ENCODE peak calls at places on chromosomes 13 and 19, in five cellular contexts. S, D, A, K and V are unnamed samples. For H3K4me1, the result is how much of the 10 kb centered on the place peaks cover.

GRCh38 chr13:51793570-51794273 is 10.2 kb downstream of the DHRS12 start:
- DNase-seq in S (peak), D (no peak), A (no peak), K (no peak), V (peak)

GRCh38 chr13:93316848-93317247 is 90.2 kb downstream of the GPC6 start:
- DNase-seq in S (no peak), D (no peak), A (no peak), K (no peak), V (no peak)

GRCh38 chr19:6272411-6272791 is 7.4 kb downstream of the MLLT1 start:
- DNase-seq in S (no peak), D (no peak), A (peak), K (no peak), V (no peak)

GRCh38 chr19:5903054-5903501 is 512 bp downstream of the NDUFA11 start:
- DNase-seq in S (peak), D (peak), A (peak), K (no peak), V (peak)

GRCh38 chr19:38318595-38319142 is 976 bp upstream of the KCNK6 start:
- DNase-seq in S (no peak), D (no peak), A (no peak), K (no peak), V (no peak)

GRCh38 chr13:112765734-112766133 is 75.9 kb downstream of the ATP11A start:
- DNase-seq in S (no peak), D (no peak), A (no peak), K (no peak), V (no peak)

GRCh38 chr13:55214851-55215345 is 1925.8 kb upstream of the PRR20A start:
- DNase-seq in S (no peak), D (no peak), A (no peak), K (no peak), V (no peak)

GRCh38 chr19:39106201-39106600 is 19.4 kb upstream of the PAK4 start:
- DNase-seq in S (no peak), D (no peak), A (no peak), K (no peak), V (no peak)

GRCh38 chr13:70905035-70905434 is 796.8 kb upstream of the KLHL1 start:
- DNase-seq in S (no peak), D (no peak), A (no peak), K (no peak), V (no peak)

GRCh38 chr13:102900193-102900608 is 54.4 kb downstream of the ERCC5 start:
- DNase-seq in S (no peak), D (no peak), A (no peak), K (no peak), V (no peak)

GRCh38 chr19:50162988-50163387 is at the start of gene IZUMO2:
- DNase-seq in S (no peak), D (no peak), A (no peak), K (no peak), V (no peak)

GRCh38 chr19:46211201-46211881 is 18.2 kb upstream of the IGFL1 start:
- DNase-seq in S (no peak), D (peak), A (peak), K (peak), V (peak)

GRCh38 chr19:15251749-15252397 is 19.6 kb upstream of the EPHX3 start:
- DNase-seq in S (peak), D (peak), A (peak), K (peak), V (peak)

GRCh38 chr19:48745208-48745995 is 1.3 kb downstream of the IZUMO1 start:
- DNase-seq in S (peak), D (peak), A (peak), K (peak), V (peak)

GRCh38 chr13:37647038-37647650 is 48.6 kb upstream of the POSTN start:
- DNase-seq in S (no peak), D (no peak), A (peak), K (no peak), V (no peak)

GRCh38 chr19:14473073-14473790 is 1.9 kb downstream of the PTGER1 start:
- DNase-seq in S (no peak), D (no peak), A (no peak), K (no peak), V (no peak)

GRCh38 chr13:42893346-42893745 is 98.7 kb downstream of the EPSTI1 start:
- DNase-seq in S (peak), D (no peak), A (no peak), K (no peak), V (peak)

GRCh38 chr13:98171806-98172569 is 5.1 kb downstream of the RNF113B start:
- DNase-seq in S (peak), D (no peak), A (no peak), K (peak), V (peak)

GRCh38 chr13:110044521-110045200 is 258.3 kb upstream of the IRS2 start:
- DNase-seq in S (peak), D (no peak), A (no peak), K (no peak), V (peak)

GRCh38 chr19:32101206-32101605 is 244.2 kb upstream of the ZNF507 start:
- DNase-seq in S (no peak), D (no peak), A (no peak), K (no peak), V (no peak)

GRCh38 chr13:76791290-76791664 is 94.9 kb downstream of the KCTD12 start:
- DNase-seq in S (no peak), D (no peak), A (peak), K (no peak), V (peak)

GRCh38 chr19:10518444-10519361 is 1.5 kb upstream of the S1PR5 start:
- DNase-seq in S (no peak), D (no peak), A (no peak), K (no peak), V (no peak)

GRCh38 chr19:41997851-41998229 is 3.8 kb upstream of the ATP1A3 start:
- DNase-seq in S (no peak), D (no peak), A (no peak), K (no peak), V (no peak)

DNA sequence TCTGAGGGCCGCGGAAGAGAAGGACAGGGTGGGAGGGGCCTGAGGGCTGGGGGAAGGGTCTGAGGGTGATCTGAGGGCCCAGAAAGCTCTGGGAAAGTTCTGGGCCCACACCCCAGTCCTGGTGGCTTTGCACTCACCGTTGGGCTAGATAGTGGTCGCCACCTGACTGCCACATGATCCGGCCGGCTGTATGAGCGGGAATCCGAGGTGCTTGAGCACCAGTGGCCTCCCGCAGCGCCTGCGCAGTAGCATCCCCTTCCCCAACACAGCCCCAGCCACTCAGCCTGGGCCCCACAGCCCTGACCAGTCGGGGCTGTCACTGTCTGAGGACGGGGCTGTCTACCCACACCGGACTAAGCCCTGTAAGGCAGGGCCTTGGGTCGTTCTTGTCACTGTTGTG is 15.0 kb downstream of the PRODH2 start:
- DNase-seq in S (no peak), D (no peak), A (peak), K (no peak), V (no peak)
- H3K4me1 ChIP-seq in S (under half), D (under half), A (under half), K (under half), V (under half)

GRCh38 chr19:8126511-8126910 is 22.9 kb downstream of the FBN3 start:
- DNase-seq in S (no peak), D (no peak), A (no peak), K (no peak), V (no peak)

GRCh38 chr19:8127311-8127710 is 22.1 kb downstream of the FBN3 start:
- DNase-seq in S (no peak), D (no peak), A (no peak), K (no peak), V (no peak)

GRCh38 chr19:8120636-8121480 is 28.5 kb downstream of the FBN3 start:
- DNase-seq in S (no peak), D (no peak), A (no peak), K (no peak), V (no peak)

GRCh38 chr19:8126008-8126407 is 23.4 kb downstream of the FBN3 start:
- DNase-seq in S (no peak), D (no peak), A (no peak), K (no peak), V (no peak)

DNA sequence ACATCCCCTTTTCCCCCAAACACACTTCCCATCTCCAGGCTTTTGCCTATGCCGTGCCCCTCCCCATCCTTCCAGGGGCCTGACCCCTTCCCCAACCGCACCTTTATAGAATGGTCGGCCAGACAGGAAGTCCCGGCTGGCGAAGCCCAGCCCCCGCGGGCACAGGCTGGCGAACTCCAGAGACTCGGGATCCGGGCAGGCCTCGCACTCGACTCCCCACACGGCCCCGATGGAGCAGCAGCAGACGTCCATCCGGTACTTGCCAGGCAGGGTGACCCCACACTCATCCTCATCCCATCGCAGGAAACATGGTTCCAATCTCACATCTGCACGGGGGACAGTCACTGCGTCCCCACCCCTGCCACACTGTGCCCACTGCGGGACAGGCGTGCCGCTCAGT is 25.7 kb downstream of the FBN3 start:
- DNase-seq in S (no peak), D (no peak), A (no peak), K (no peak), V (no peak)
- H3K4me1 ChIP-seq in S (under half), D (under half), A (under half), K (under half), V (under half)

GRCh38 chr19:16659464-16659831 is 496 bp downstream of the SMIM7 start:
- DNase-seq in S (no peak), D (peak), A (no peak), K (no peak), V (no peak)

GRCh38 chr19:16657384-16657783 is 2.6 kb downstream of the SMIM7 start:
- DNase-seq in S (no peak), D (no peak), A (no peak), K (no peak), V (no peak)

GRCh38 chr19:16654151-16654550 is 5.8 kb downstream of the SMIM7 start:
- DNase-seq in S (no peak), D (peak), A (no peak), K (no peak), V (no peak)

GRCh38 chr19:16654621-16655020 is 5.3 kb downstream of the SMIM7 start:
- DNase-seq in S (no peak), D (no peak), A (no peak), K (no peak), V (no peak)

GRCh38 chr19:16655727-16656126 is 4.2 kb downstream of the SMIM7 start:
- DNase-seq in S (no peak), D (no peak), A (no peak), K (no peak), V (no peak)
- H3K4me1 ChIP-seq in S (under half), D (under half), A (under half), K (under half), V (under half)

GRCh38 chr13:40341086-40341471 is 325.4 kb downstream of the FOXO1 start:
- DNase-seq in S (no peak), D (no peak), A (no peak), K (no peak), V (no peak)
- H3K4me1 ChIP-seq in S (under half), D (under half), A (under half), K (under half), V (under half)

DNA sequence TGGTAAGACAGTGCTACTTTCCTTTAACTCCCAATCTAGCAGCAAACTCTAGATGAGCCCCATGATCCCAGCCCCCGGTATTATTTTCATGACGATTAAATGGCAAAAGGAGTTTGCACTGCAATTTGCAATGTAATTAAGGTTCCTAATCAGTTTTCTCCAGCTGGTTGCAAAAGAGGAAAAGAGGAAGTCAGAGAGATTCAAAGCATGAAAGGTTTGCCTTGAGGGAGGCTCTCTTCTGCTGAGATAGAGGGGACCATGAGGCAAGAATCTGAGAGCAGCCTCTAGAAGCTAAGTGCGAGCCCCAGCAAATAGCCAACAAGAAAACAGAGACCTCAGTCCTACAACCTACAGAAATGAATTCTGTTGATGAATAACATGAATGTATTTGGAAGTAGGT is 527.1 kb downstream of the UQCRFS1 start:
- DNase-seq in S (no peak), D (no peak), A (no peak), K (no peak), V (no peak)
- H3K4me1 ChIP-seq in S (under half), D (under half), A (under half), K (under half), V (under half)